ENCODE peak calls at places on chromosome 14, in seven cellular contexts. S is neural progenitor cell, M is GM12864, F is colonic mucosa, J is cardiac muscle cell, X is IMR-90, Z is fibroblast of pulmonary artery. A is an unnamed sample.

GRCh38 chr14:61630399-61630798 is 64.9 kb upstream of the HIF1A start:
- DNase-seq in S (no peak), M (no peak), F (no peak), J (no peak), X (no peak), Z (no peak), A (no peak)

GRCh38 chr14:69713976-69714716 is 52.8 kb upstream of the SRSF5 start:
- DNase-seq in S (peak; percentile 41), M (no peak), F (peak; percentile 69), J (no peak), X (no peak), Z (no peak), A (no peak)

GRCh38 chr14:34222122-34222521 is 239.9 kb downstream of the SPTSSA start:
- DNase-seq in S (no peak), M (no peak), F (no peak), J (no peak), X (no peak), Z (no peak), A (no peak)

GRCh38 chr14:100710391-100711116 is 16.1 kb upstream of the DLK1 start:
- DNase-seq in S (no peak), M (no peak), F (no peak), J (no peak), X (no peak), Z (no peak), A (no peak)

GRCh38 chr14:105087308-105087962 is 22.2 kb upstream of the GPR132 start:
- DNase-seq in S (peak; percentile 76), M (no peak), F (peak; percentile 43), J (peak; percentile 75), X (peak; percentile 56), Z (peak; percentile 42), A (no peak)

GRCh38 chr14:100554082-100554677 is 33.0 kb downstream of the BEGAIN start:
- DNase-seq in S (no peak), M (no peak), F (peak; percentile 86), J (peak; percentile 30), X (no peak), Z (peak; percentile 39), A (no peak)

GRCh38 chr14:54696998-54697397 is 130.1 kb downstream of the SAMD4A start:
- DNase-seq in S (no peak), M (no peak), F (no peak), J (no peak), X (no peak), Z (no peak), A (no peak)

GRCh38 chr14:55835985-55836384 is 256.0 kb downstream of the KTN1 start:
- DNase-seq in S (no peak), M (no peak), F (no peak), J (no peak), X (no peak), Z (no peak), A (no peak)

GRCh38 chr14:83173687-83174086 is 1640.0 kb upstream of the SEL1L start:
- DNase-seq in S (no peak), M (no peak), F (no peak), J (no peak), X (peak; percentile 7), Z (no peak), A (no peak)

GRCh38 chr14:69580009-69580577 is 5.4 kb upstream of the CCDC177 start:
- DNase-seq in S (peak; percentile 73), M (no peak), F (no peak), J (peak; percentile 99), X (peak; percentile 96), Z (peak; percentile 99), A (no peak)

GRCh38 chr14:52071675-52072074 is 2.8 kb upstream of the NID2 start:
- DNase-seq in S (peak; percentile 43), M (no peak), F (no peak), J (peak; percentile 72), X (peak; percentile 57), Z (peak; percentile 76), A (no peak)

GRCh38 chr14:55336691-55337090 is 65.5 kb downstream of the FBXO34 start:
- DNase-seq in S (no peak), M (no peak), F (no peak), J (no peak), X (no peak), Z (no peak), A (no peak)

GRCh38 chr14:31428011-31428410 is 7.7 kb upstream of the HEATR5A start:
- DNase-seq in S (no peak), M (no peak), F (no peak), J (no peak), X (no peak), Z (no peak), A (no peak)

GRCh38 chr14:92176476-92176875 is 54.7 kb downstream of the CPSF2 start:
- DNase-seq in S (no peak), M (no peak), F (no peak), J (no peak), X (no peak), Z (no peak), A (no peak)

DNA sequence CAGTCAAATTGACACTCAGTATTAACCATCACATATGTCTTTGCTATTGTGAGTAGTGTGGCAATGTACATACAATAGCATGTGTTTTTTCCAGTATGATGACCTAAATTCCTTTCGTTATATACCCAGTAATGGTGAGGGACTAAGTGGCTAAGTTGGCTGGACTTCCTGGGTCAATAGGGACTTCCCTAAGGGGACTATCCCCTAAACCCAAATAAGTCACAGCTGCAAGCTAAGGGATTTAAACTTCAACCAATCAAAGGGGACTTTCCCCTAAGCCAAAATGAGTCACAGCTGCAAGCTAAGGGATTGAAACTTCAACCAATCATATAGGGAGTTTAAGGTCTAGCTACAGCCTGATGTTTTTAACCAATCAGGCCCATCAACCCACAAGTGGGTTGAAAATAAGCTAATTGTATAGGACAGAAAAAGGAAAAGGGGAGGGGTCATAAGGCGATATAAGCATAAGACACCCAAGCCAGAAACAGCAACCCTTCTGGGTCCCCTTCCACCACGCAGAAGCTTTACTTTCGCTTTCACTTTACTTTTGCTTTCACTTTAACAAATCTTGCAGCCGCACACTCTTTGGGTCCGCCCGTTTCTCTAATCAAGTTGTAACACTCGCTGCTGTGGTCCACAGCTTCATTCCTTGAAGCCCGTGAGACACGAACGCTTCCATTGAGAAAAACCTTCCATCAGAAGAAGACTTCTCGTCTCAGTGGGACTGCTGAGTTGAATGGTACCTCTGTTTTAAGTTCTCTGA is 404.4 kb downstream of the FLRT2 start:
- DNase-seq in S (no peak), M (peak; percentile 58), F (no peak), J (peak; percentile 1), X (no peak), Z (no peak), A (no peak)
- H3K4me3 ChIP-seq in S (no peak overlapping the region), M (peak overlapping the region; percentile 69), F (no peak overlapping the region), J (no peak overlapping the region), X (peak overlapping the region; percentile 44), Z (peak overlapping the region; percentile 27), A (no peak overlapping the region)

DNA sequence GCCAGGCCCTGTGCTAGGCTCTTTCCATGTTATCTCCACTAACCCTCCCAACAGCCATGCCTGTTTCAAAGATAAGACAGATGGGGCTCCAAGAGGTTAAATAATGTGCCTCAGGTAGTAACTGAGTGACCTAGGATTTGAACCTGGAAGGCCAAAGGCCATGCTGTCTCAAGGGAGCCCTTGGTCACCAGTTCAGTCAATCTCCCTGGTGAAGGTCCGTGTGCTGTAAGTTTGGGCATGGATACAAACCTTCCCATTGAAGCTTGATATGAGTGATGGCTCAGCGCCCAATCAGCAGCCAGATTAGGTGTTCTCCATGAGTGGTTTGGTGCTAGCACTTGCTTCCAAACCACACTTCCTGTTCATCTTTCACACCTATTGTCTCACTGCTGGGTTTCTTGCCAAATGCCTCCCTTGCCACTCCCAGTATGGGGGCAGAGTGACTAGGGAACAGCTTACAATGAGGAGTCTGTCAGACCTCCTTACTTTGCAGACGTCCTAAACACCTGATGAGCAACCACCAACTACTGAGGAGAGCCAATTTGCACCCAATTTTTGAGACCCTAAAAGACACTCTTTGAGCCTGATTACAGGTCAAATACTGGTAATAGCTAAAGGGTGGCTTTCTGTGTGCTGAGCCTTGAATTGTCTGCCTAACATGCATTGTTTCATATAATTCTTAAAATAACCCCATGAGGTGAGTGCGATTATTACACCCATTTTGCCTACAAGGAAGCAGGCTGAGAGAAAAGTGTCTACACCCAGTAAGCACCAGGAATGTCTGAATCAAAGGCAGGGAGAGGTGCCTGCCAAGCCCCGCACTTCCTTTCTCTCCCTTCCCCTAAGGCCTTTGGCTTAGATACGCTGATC is 48.5 kb upstream of the FOS start:
- DNase-seq in S (peak; percentile 45), M (no peak), F (peak; percentile 66), J (peak; percentile 81), X (peak; percentile 34), Z (peak; percentile 82), A (no peak)
- TF ChIP-seq CTCF in S (no peak), M (peak; percentile 35), F (peak; percentile 17), J (peak; percentile 26), X (no peak), Z (peak; percentile 22), A (no peak)

DNA sequence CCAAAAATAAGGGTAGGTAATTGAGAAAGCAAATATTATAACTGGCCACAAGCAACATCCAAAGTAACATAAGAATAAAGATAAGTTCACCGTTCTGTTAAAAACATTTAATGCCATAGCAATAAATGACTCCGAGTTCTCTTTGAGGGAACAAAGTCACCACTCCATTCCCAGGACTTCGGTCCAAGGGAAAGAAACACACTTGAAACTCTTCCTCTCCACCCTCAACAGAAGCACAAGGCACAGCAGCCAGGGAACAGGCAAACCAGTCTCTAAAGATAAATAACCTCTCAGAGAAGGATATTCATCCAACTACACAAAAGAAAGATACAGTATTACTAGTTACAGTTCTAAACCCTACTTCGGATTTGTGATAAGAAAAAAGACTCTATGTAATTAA is 2.5 kb downstream of the SETD3 start:
- DNase-seq in S (no peak), M (no peak), F (no peak), J (no peak), X (no peak), Z (no peak), A (no peak)
- H3K4me3 ChIP-seq in S (no peak overlapping the region), M (no peak overlapping the region), F (no peak overlapping the region), J (no peak overlapping the region), X (no peak overlapping the region), Z (no peak overlapping the region), A (no peak overlapping the region)

GRCh38 chr14:78763746-78764145 is 593.6 kb downstream of the NRXN3 start:
- DNase-seq in S (no peak), M (no peak), F (no peak), J (no peak), X (no peak), Z (no peak), A (no peak)

GRCh38 chr14:78754059-78754458 is 583.9 kb downstream of the NRXN3 start:
- DNase-seq in S (no peak), M (no peak), F (no peak), J (no peak), X (no peak), Z (no peak), A (no peak)

GRCh38 chr14:78762331-78762730 is 592.2 kb downstream of the NRXN3 start:
- DNase-seq in S (no peak), M (no peak), F (no peak), J (no peak), X (no peak), Z (no peak), A (no peak)

GRCh38 chr14:78752789-78753188 is 582.6 kb downstream of the NRXN3 start:
- DNase-seq in S (no peak), M (no peak), F (no peak), J (no peak), X (no peak), Z (no peak), A (no peak)

GRCh38 chr14:78758333-78758732 is 588.2 kb downstream of the NRXN3 start:
- DNase-seq in S (peak; percentile 59), M (peak; percentile 5), F (no peak), J (peak; percentile 11), X (peak; percentile 17), Z (peak; percentile 17), A (no peak)
- TF ChIP-seq CTCF in S (peak; percentile 67), M (peak; percentile 81), F (peak; percentile 40), J (peak; percentile 23), X (peak; percentile 44), Z (peak; percentile 31), A (no peak)

A was measured in HFF-Myc.